ENCODE peak calls at places on chromosomes 7 and 10, in six cellular contexts. V, S, P, X, H and W are unnamed samples.

GRCh38 chr10:78578929-78579328 is 489.8 kb upstream of the ZMIZ1 start:
- DNase-seq in V (peak; percentile 78), S (no peak), P (no peak), X (no peak), H (peak; percentile 2), W (no peak)

GRCh38 chr10:77970869-77971803 is 44.6 kb upstream of the DLG5 start:
- DNase-seq in V (peak; percentile 57), S (no peak), P (no peak), X (no peak), H (peak; percentile 79), W (no peak)

GRCh38 chr7:16421333-16422099 is at the start of gene CRPPA:
- DNase-seq in V (no peak), S (peak; percentile 70), P (peak; percentile 3), X (no peak), H (peak; percentile 37), W (peak; percentile 61)

GRCh38 chr10:115829501-115830215 is 443.3 kb downstream of the GFRA1 start:
- DNase-seq in V (no peak), S (peak; percentile 5), P (no peak), X (no peak), H (no peak), W (no peak)

GRCh38 chr7:18081617-18082016 is 54.0 kb upstream of the PRPS1L1 start:
- DNase-seq in V (no peak), S (no peak), P (no peak), X (no peak), H (no peak), W (no peak)

GRCh38 chr10:23777153-23777552 is 338.3 kb downstream of the OTUD1 start:
- DNase-seq in V (no peak), S (no peak), P (no peak), X (no peak), H (no peak), W (no peak)

GRCh38 chr7:130350945-130351663 is 6.5 kb downstream of the CPA5 start:
- DNase-seq in V (no peak), S (no peak), P (no peak), X (no peak), H (no peak), W (no peak)

GRCh38 chr7:134443396-134444070 is 15.4 kb downstream of the AKR1B1 start:
- DNase-seq in V (peak; percentile 52), S (no peak), P (no peak), X (no peak), H (no peak), W (no peak)

GRCh38 chr10:91598211-91598981 is 34.5 kb downstream of the PPP1R3C start:
- DNase-seq in V (no peak), S (peak; percentile 73), P (no peak), X (no peak), H (no peak), W (no peak)

GRCh38 chr7:149067869-149068268 is 22.6 kb downstream of the ZNF786 start:
- DNase-seq in V (no peak), S (peak; percentile 7), P (no peak), X (no peak), H (no peak), W (no peak)

GRCh38 chr7:102897856-102898531 is 14.8 kb upstream of the LRRC17 start:
- DNase-seq in V (peak; percentile 92), S (no peak), P (no peak), X (no peak), H (no peak), W (no peak)

GRCh38 chr10:92742331-92743228 is 52.8 kb downstream of the HHEX start:
- DNase-seq in V (peak; percentile 85), S (no peak), P (peak; percentile 61), X (no peak), H (no peak), W (peak; percentile 38)

GRCh38 chr10:28300027-28300426 is 2.8 kb downstream of the MPP7 start:
- DNase-seq in V (no peak), S (peak; percentile 19), P (no peak), X (no peak), H (no peak), W (no peak)